ENCODE peak calls at places on chromosomes 4 and X, in four cellular contexts. W, D, E and F are unnamed samples.

GRCh38 chrX:1306909-1307625 is 29.5 kb upstream of the IL3RA start:
- DNase-seq in W (no peak), D (no peak), E (no peak), F (no peak)

GRCh38 chrX:154515803-154516654 is at the start of gene FAM3A:
- DNase-seq in W (peak; percentile 96), D (peak; percentile 96), E (peak; percentile 55), F (peak; percentile 90)

GRCh38 chrX:1316527-1316926 is 20.1 kb upstream of the IL3RA start:
- DNase-seq in W (no peak), D (no peak), E (no peak), F (no peak)

GRCh38 chr4:108036252-108036651 is 46.6 kb downstream of the HADH start:
- DNase-seq in W (no peak), D (no peak), E (no peak), F (no peak)

GRCh38 chr4:7366180-7366957 is 68.4 kb downstream of the PSAPL1 start:
- DNase-seq in W (no peak), D (no peak), E (no peak), F (no peak)

GRCh38 chr4:7433376-7434140 is 1.2 kb downstream of the PSAPL1 start:
- DNase-seq in W (no peak), D (no peak), E (no peak), F (no peak)

GRCh38 chrX:148536961-148537360 is 36.5 kb downstream of the AFF2 start:
- DNase-seq in W (no peak), D (no peak), E (peak; percentile 5), F (no peak)

GRCh38 chr4:681736-682451 is 7.1 kb downstream of the SLC49A3 start:
- DNase-seq in W (peak; percentile 75), D (peak; percentile 81), E (no peak), F (peak; percentile 94)

GRCh38 chr4:24570172-24570571 is 14.2 kb downstream of the DHX15 start:
- DNase-seq in W (no peak), D (no peak), E (no peak), F (no peak)

GRCh38 chr4:183347586-183347985 is 25.4 kb upstream of the CLDN24 start:
- DNase-seq in W (no peak), D (no peak), E (no peak), F (no peak)

GRCh38 chrX:15815779-15816452 is 25.6 kb downstream of the ZRSR2 start:
- DNase-seq in W (peak; percentile 80), D (peak; percentile 46), E (no peak), F (peak; percentile 30)

GRCh38 chr4:77699731-77700210 is 94.2 kb downstream of the CXCL13 start:
- DNase-seq in W (peak; percentile 71), D (peak; percentile 21), E (peak; percentile 76), F (peak; percentile 33)

GRCh38 chrX:78979789-78980464 is 34.7 kb downstream of the P2RY10 start:
- DNase-seq in W (no peak), D (no peak), E (no peak), F (no peak)

GRCh38 chr4:113094802-113095201 is 45.3 kb downstream of the ANK2 start:
- DNase-seq in W (no peak), D (peak; percentile 20), E (peak; percentile 8), F (peak; percentile 22)